ENCODE peak calls at places on chromosomes 2 and 18, in eight cellular contexts. R is activated T-helper 1 cell treated with Interleukin-2 at 50 U/mL for 16 hours, I is T-helper 2 cell, H is fibroblast of the aortic adventitia, L is endothelial cell, K is lower leg skin, Y is posterior vena cava, W is skeletal muscle cell. X is an unnamed sample.

GRCh38 chr18:54119524-54120019 is 104.9 kb downstream of the MBD2 start:
- DNase-seq in R (no peak), I (no peak), H (peak; percentile 87), L (peak; percentile 19), K (peak; percentile 17), Y (no peak), W (no peak), X (peak; percentile 57)

GRCh38 chr2:46008082-46008870 is 288.9 kb upstream of the EPAS1 start:
- DNase-seq in R (no peak), I (no peak), H (no peak), L (no peak), K (no peak), Y (no peak), W (no peak), X (no peak)

GRCh38 chr2:233832414-233832813 is 21.9 kb downstream of the HJURP start:
- DNase-seq in R (no peak), I (no peak), H (peak; percentile 84), L (no peak), K (no peak), Y (no peak), W (no peak), X (no peak)

GRCh38 chr2:37795938-37796337 is 124.5 kb upstream of the CDC42EP3 start:
- DNase-seq in R (no peak), I (no peak), H (peak; percentile 59), L (no peak), K (no peak), Y (no peak), W (no peak), X (no peak)

GRCh38 chr2:85811850-85812735 is 58.3 kb downstream of the ATOH8 start:
- DNase-seq in R (no peak), I (no peak), H (no peak), L (no peak), K (no peak), Y (no peak), W (no peak), X (no peak)

GRCh38 chr18:2569338-2570207 is 1.7 kb downstream of the METTL4 start:
- DNase-seq in R (no peak), I (no peak), H (no peak), L (no peak), K (no peak), Y (no peak), W (no peak), X (peak; percentile 71)

GRCh38 chr2:119753930-119754321 is 5.8 kb upstream of the PTPN4 start:
- DNase-seq in R (no peak), I (no peak), H (peak; percentile 52), L (no peak), K (no peak), Y (no peak), W (no peak), X (no peak)

GRCh38 chr2:20507166-20507692 is 60.4 kb downstream of the RHOB start:
- DNase-seq in R (no peak), I (no peak), H (no peak), L (no peak), K (no peak), Y (no peak), W (no peak), X (no peak)

GRCh38 chr2:28544405-28544914 is 48.6 kb downstream of the PLB1 start:
- DNase-seq in R (no peak), I (peak; percentile 22), H (no peak), L (no peak), K (no peak), Y (no peak), W (no peak), X (no peak)

GRCh38 chr2:81495556-81495955 is 1191.0 kb upstream of the LRRTM1 start:
- DNase-seq in R (no peak), I (no peak), H (no peak), L (no peak), K (no peak), Y (no peak), W (no peak), X (no peak)

GRCh38 chr18:68763082-68763481 is 34.8 kb upstream of the CCDC102B start:
- DNase-seq in R (no peak), I (no peak), H (peak; percentile 27), L (no peak), K (no peak), Y (no peak), W (peak; percentile 73), X (no peak)

GRCh38 chr2:146213674-146214073 is 1631.2 kb upstream of the ACVR2A start:
- DNase-seq in R (no peak), I (no peak), H (no peak), L (no peak), K (no peak), Y (no peak), W (no peak), X (no peak)

GRCh38 chr2:199955007-199955338 is 318 bp downstream of the TYW5 start:
- DNase-seq in R (no peak), I (no peak), H (no peak), L (no peak), K (no peak), Y (no peak), W (no peak), X (no peak)

GRCh38 chr2:35428548-35428947 is 927.0 kb upstream of the CRIM1 start:
- DNase-seq in R (no peak), I (no peak), H (no peak), L (peak; percentile 63), K (no peak), Y (no peak), W (no peak), X (peak; percentile 22)

GRCh38 chr18:4369726-4370125 is 85.4 kb downstream of the DLGAP1 start:
- DNase-seq in R (no peak), I (no peak), H (no peak), L (no peak), K (no peak), Y (no peak), W (no peak), X (no peak)

GRCh38 chr18:11995445-11996189 is 14.3 kb downstream of the IMPA2 start:
- DNase-seq in R (peak; percentile 18), I (peak; percentile 39), H (peak; percentile 83), L (peak; percentile 68), K (peak; percentile 70), Y (peak; percentile 92), W (no peak), X (peak; percentile 81)

GRCh38 chr2:227153307-227153706 is 10.7 kb downstream of the COL4A4 start:
- DNase-seq in R (no peak), I (no peak), H (peak; percentile 38), L (no peak), K (no peak), Y (no peak), W (no peak), X (no peak)

GRCh38 chr2:11669454-11670291 is at the start of gene NTSR2:
- DNase-seq in R (no peak), I (no peak), H (peak; percentile 47), L (peak; percentile 77), K (no peak), Y (peak; percentile 79), W (peak; percentile 24), X (peak; percentile 53)

GRCh38 chr18:47263197-47263827 is 11.9 kb upstream of the SKOR2 start:
- DNase-seq in R (no peak), I (no peak), H (no peak), L (peak; percentile 63), K (no peak), Y (no peak), W (no peak), X (peak; percentile 19)

GRCh38 chr2:68878071-68878711 is 7.0 kb upstream of the BMP10 start:
- DNase-seq in R (no peak), I (no peak), H (peak; percentile 13), L (no peak), K (no peak), Y (no peak), W (no peak), X (no peak)

GRCh38 chr2:108534577-108535379 is 508 bp downstream of the LIMS1 start:
- DNase-seq in R (no peak), I (peak; percentile 28), H (peak; percentile 60), L (peak; percentile 48), K (no peak), Y (peak; percentile 87), W (no peak), X (peak; percentile 70)

GRCh38 chr2:98558852-98559530 is 49.3 kb downstream of the COA5 start:
- DNase-seq in R (no peak), I (no peak), H (no peak), L (no peak), K (no peak), Y (peak; percentile 50), W (no peak), X (no peak)

GRCh38 chr18:48621815-48622555 is 83.2 kb downstream of the CTIF start:
- DNase-seq in R (no peak), I (no peak), H (no peak), L (no peak), K (no peak), Y (no peak), W (no peak), X (no peak)

GRCh38 chr2:39730685-39731302 is 48.3 kb downstream of the THUMPD2 start:
- DNase-seq in R (no peak), I (no peak), H (no peak), L (peak; percentile 10), K (no peak), Y (no peak), W (no peak), X (peak; percentile 39)

GRCh38 chr2:44579136-44579836 is 217.5 kb downstream of the CAMKMT start:
- DNase-seq in R (no peak), I (no peak), H (peak; percentile 5), L (no peak), K (no peak), Y (no peak), W (no peak), X (no peak)

GRCh38 chr2:218027426-218028188 is 24.8 kb upstream of the TNS1 start:
- DNase-seq in R (no peak), I (no peak), H (no peak), L (no peak), K (peak; percentile 10), Y (no peak), W (no peak), X (no peak)

GRCh38 chr2:202941771-202942170 is 29.7 kb downstream of the CARF start:
- DNase-seq in R (no peak), I (no peak), H (peak; percentile 12), L (no peak), K (no peak), Y (no peak), W (peak; percentile 15), X (no peak)

GRCh38 chr2:74003494-74004211 is 18.9 kb downstream of the TET3 start:
- DNase-seq in R (no peak), I (no peak), H (peak; percentile 84), L (no peak), K (no peak), Y (no peak), W (peak; percentile 50), X (peak; percentile 83)

GRCh38 chr2:222982010-222982908 is 69.7 kb upstream of the KCNE4 start:
- DNase-seq in R (no peak), I (no peak), H (peak; percentile 92), L (peak; percentile 13), K (peak; percentile 60), Y (no peak), W (peak; percentile 80), X (peak; percentile 21)

GRCh38 chr2:23492941-23493340 is 108.0 kb downstream of the KLHL29 start:
- DNase-seq in R (no peak), I (no peak), H (no peak), L (no peak), K (peak; percentile 45), Y (no peak), W (peak; percentile 23), X (no peak)

GRCh38 chr18:31112804-31113203 is 10.6 kb upstream of the DSC2 start:
- DNase-seq in R (no peak), I (no peak), H (no peak), L (no peak), K (no peak), Y (no peak), W (no peak), X (no peak)

GRCh38 chr2:238167761-238168160 is 9.0 kb downstream of the ERFE start:
- DNase-seq in R (no peak), I (no peak), H (peak; percentile 25), L (no peak), K (no peak), Y (no peak), W (no peak), X (peak; percentile 74)

GRCh38 chr18:24878289-24878688 is 417.9 kb downstream of the HRH4 start:
- DNase-seq in R (no peak), I (no peak), H (peak; percentile 75), L (peak; percentile 31), K (no peak), Y (no peak), W (no peak), X (peak; percentile 36)

GRCh38 chr2:186946896-186947467 is 98.0 kb upstream of the ZSWIM2 start:
- DNase-seq in R (no peak), I (no peak), H (no peak), L (no peak), K (no peak), Y (no peak), W (no peak), X (no peak)